ENCODE peak calls at places on chromosome 6, in six cellular contexts. D is tibial nerve, T is upper lobe of left lung, J is neuronal stem cell, B is pancreas, P is tibial artery. S is an unnamed sample.

GRCh38 chr6:2575191-2575590 is 175.5 kb downstream of the MYLK4 start:
- DNase-seq in D (no peak), T (no peak), B (no peak), J (no peak), P (no peak), S (no peak)

GRCh38 chr6:116074732-116075387 is 14.2 kb upstream of the FRK start:
- DNase-seq in B (no peak), P (no peak), J (no peak), T (no peak), D (no peak), S (no peak)

GRCh38 chr6:158760618-158761250 is 58.4 kb downstream of the EZR start:
- DNase-seq in P (peak; percentile 47), B (no peak), D (no peak), J (no peak), T (no peak), S (no peak)

GRCh38 chr6:161276605-161277155 is 2.8 kb upstream of the AGPAT4 start:
- DNase-seq in T (no peak), D (no peak), J (no peak), P (no peak), B (no peak), S (no peak)

GRCh38 chr6:36124881-36125280 is 5.4 kb upstream of the MAPK13 start:
- DNase-seq in P (peak; percentile 10), T (no peak), D (no peak), B (no peak), J (no peak), S (no peak)

GRCh38 chr6:170048615-170049256 is 242.1 kb downstream of the DLL1 start:
- DNase-seq in J (no peak), B (peak; percentile 53), D (no peak), P (peak; percentile 78), T (peak; percentile 75), S (no peak)

GRCh38 chr6:41028618-41029486 is 10.2 kb downstream of the UNC5CL start:
- DNase-seq in T (no peak), J (no peak), D (no peak), B (no peak), P (no peak), S (no peak)

GRCh38 chr6:84414531-84414930 is 187.1 kb upstream of the CEP162 start:
- DNase-seq in J (no peak), D (no peak), P (no peak), B (no peak), T (no peak), S (no peak)

DNA sequence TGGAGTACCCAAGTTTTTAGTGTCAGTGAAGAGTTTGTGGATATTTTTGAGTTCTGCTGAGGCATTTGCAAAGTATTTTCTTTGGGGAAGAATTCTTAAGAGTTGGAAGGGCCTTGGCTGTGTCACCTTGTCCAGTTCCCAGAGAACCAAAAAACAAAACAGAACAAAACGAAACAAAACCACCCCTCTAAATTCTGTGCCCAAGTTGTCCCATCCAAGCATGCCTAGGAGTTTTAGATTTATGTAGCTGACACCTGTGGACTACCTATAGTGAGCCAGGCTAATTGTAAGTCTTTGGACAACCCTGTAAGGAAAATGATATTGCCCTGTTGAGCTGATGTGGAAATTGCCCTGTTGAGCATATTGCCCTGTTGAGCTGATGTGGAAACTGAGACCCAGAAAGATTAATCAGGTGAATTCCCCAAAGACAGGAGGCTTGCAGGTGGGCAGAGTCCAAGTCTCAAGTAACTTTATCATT is 1.0 kb upstream of the ECI2 start:
- DNase-seq in B (no peak), J (no peak), P (no peak), D (no peak), T (no peak), S (no peak)
- H3K27ac ChIP-seq in B (peak overlapping the region; percentile 57), J (peak overlapping the region; percentile 60), P (peak overlapping the region; percentile 88), D (peak overlapping the region; percentile 96), T (peak overlapping the region; percentile 93), S (no peak overlapping the region)

DNA sequence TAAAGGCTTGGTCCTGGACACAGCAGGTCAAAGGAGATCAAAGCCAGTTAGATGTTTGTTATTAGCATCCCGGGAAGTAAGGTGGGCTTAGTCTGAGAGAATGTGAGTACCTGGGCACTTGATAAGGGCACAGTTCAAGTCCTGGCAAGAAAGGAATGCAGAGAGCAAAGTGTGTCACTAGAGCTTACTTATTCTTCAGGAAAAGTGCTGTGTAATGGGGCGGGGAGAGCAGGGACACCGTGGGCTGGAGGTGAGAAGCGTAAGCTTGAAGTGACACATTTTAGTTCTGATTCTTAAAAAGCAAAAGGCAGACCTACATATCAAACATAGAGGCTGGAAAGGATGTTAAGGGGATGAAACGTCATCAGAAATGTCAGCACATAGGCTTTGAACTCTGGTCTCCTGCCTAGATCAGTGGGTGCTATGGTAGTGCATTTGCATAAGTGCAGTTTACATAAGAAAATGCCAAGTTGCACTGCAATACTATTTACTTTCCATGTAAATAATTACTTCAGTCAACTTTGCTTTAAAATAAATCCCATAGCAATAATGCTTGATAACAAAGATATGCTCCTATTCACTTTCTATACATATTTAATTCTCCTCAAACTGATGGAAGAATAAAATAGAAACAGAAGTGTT is 2.6 kb downstream of the SAMD5 start:
- DNase-seq in P (no peak), T (no peak), D (no peak), B (no peak), J (no peak), S (no peak)
- H3K27me3 ChIP-seq in P (no peaks in the 10 kb centered on the region), T (peaks cover 11% of the 10 kb centered on the region), D (no peaks in the 10 kb centered on the region), B (no peaks in the 10 kb centered on the region), J (peaks cover 15% of the 10 kb centered on the region), S (peaks cover 43% of the 10 kb centered on the region)

GRCh38 chr6:1227935-1228753 is 83.8 kb upstream of the FOXQ1 start:
- DNase-seq in J (no peak), T (peak; percentile 54), B (no peak), P (no peak), D (no peak), S (no peak)

GRCh38 chr6:1229301-1229700 is 82.6 kb upstream of the FOXQ1 start:
- DNase-seq in J (no peak), T (no peak), P (no peak), B (no peak), D (no peak), S (no peak)

GRCh38 chr6:1227600-1227934 is 84.3 kb upstream of the FOXQ1 start:
- DNase-seq in J (no peak), B (no peak), P (no peak), T (no peak), D (no peak), S (no peak)

GRCh38 chr6:1229808-1230207 is 82.1 kb upstream of the FOXQ1 start:
- DNase-seq in B (no peak), T (peak; percentile 36), J (no peak), D (no peak), P (no peak), S (no peak)

GRCh38 chr6:1228754-1229191 is 83.1 kb upstream of the FOXQ1 start:
- DNase-seq in B (no peak), P (no peak), J (no peak), D (no peak), T (no peak), S (no peak)
- H3K27ac ChIP-seq in B (no peak overlapping the region), P (no peak overlapping the region), J (no peak overlapping the region), D (no peak overlapping the region), T (no peak overlapping the region), S (no peak overlapping the region)

GRCh38 chr6:113858067-113858604 is 991 bp downstream of the MARCKS start:
- DNase-seq in P (peak; percentile 73), J (peak; percentile 51), B (peak; percentile 74), T (no peak), D (peak; percentile 47), S (no peak)
- H3K27me3 ChIP-seq in P (no peaks in the 10 kb centered on the region), J (no peaks in the 10 kb centered on the region), B (no peaks in the 10 kb centered on the region), T (no peaks in the 10 kb centered on the region), D (no peaks in the 10 kb centered on the region), S (peaks cover 12% of the 10 kb centered on the region)

GRCh38 chr6:151445482-151445881 is 6.4 kb downstream of the RMND1 start:
- DNase-seq in J (no peak), B (no peak), P (no peak), T (no peak), D (no peak), S (no peak)
- H3K27ac ChIP-seq in J (no peak overlapping the region), B (no peak overlapping the region), P (peak overlapping the region; percentile 74), T (peak overlapping the region; percentile 64), D (peak overlapping the region; percentile 75), S (no peak overlapping the region)

GRCh38 chr6:166007349-166008263 is 160.0 kb downstream of the TBXT start:
- DNase-seq in T (peak; percentile 46), P (peak; percentile 82), B (peak; percentile 72), J (no peak), D (no peak), S (no peak)

GRCh38 chr6:166010136-166010535 is 157.5 kb downstream of the TBXT start:
- DNase-seq in T (no peak), B (no peak), J (no peak), P (no peak), D (no peak), S (no peak)

GRCh38 chr6:166009385-166010031 is 158.1 kb downstream of the TBXT start:
- DNase-seq in P (no peak), B (no peak), T (no peak), J (no peak), D (no peak), S (no peak)

GRCh38 chr6:166010585-166010984 is 157.1 kb downstream of the TBXT start:
- DNase-seq in J (no peak), P (no peak), B (no peak), D (no peak), T (no peak), S (no peak)

GRCh38 chr6:166008441-166009369 is 158.9 kb downstream of the TBXT start:
- DNase-seq in T (peak; percentile 83), P (no peak), D (no peak), J (no peak), B (peak; percentile 61), S (no peak)
- H3K27me3 ChIP-seq in T (peaks cover 28% of the 10 kb centered on the region), P (no peaks in the 10 kb centered on the region), D (no peaks in the 10 kb centered on the region), J (peaks cover 6% of the 10 kb centered on the region), B (peaks cover 4% of the 10 kb centered on the region), S (peaks cover 58% of the 10 kb centered on the region)

GRCh38 chr6:148405893-148406292 is 63.3 kb downstream of the SASH1 start:
- DNase-seq in T (no peak), P (no peak), J (no peak), D (no peak), B (no peak), S (no peak)

GRCh38 chr6:148407372-148407771 is 64.7 kb downstream of the SASH1 start:
- DNase-seq in J (no peak), D (no peak), T (peak; percentile 34), P (peak; percentile 71), B (no peak), S (no peak)

GRCh38 chr6:148404456-148405022 is 61.9 kb downstream of the SASH1 start:
- DNase-seq in P (no peak), J (no peak), D (no peak), B (no peak), T (no peak), S (no peak)

GRCh38 chr6:148401581-148401980 is 58.9 kb downstream of the SASH1 start:
- DNase-seq in J (no peak), T (no peak), B (no peak), P (no peak), D (no peak), S (no peak)

DNA sequence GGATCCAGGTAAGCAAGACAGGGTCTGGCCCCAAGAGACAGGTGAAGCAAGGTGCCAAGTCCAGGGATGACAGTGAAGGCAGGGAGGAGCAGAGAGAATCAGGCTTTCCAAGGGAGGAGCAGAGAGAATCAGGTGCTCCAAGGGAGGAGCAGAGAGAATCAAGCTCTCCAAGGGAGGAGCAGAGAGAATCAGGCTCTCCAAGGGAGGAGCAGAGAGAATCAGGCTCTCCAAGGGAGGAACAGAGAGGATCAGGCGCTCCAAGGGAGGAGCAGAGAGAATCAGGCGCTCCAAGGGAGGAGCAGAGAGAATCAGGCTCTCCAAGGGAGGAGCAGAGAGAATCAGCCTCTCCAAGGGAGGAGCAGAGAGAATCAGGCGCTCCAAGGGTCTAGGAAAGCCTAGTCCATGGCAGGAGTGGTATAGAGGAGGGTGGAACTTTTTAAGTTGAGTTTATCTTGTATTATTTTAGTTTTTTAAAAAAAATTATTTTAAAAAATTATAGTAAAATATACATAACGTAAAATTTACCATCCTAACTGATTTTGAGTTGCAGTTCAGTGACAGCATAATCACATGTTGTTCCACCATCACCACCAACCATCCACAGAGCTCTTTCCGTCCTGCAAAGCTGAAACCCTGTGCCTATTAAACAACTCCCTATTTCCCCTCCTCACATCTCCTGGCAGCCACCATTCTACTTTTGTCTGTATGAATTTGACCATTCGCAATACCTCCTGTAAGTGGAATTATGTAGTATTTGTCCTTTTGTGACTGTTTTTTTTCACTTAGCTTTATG is 64.1 kb downstream of the SASH1 start:
- DNase-seq in T (no peak), P (no peak), J (no peak), B (no peak), D (no peak), S (no peak)
- H3K27ac ChIP-seq in T (peak overlapping the region; percentile 76), P (peak overlapping the region; percentile 75), J (no peak overlapping the region), B (no peak overlapping the region), D (peak overlapping the region; percentile 73), S (no peak overlapping the region)

S was measured in iPS DF 6.9.